ENCODE peak calls at places on chromosome 2, in four cellular contexts. Y is HepG2, K is K562, H is GM12878. M is an unnamed sample.

GRCh38 chr2:206083602-206084467 is 2.1 kb downstream of the INO80D start:
- DNase-seq in K (no peak), H (peak; percentile 27), Y (no peak), M (peak; percentile 82)

GRCh38 chr2:77977486-77978063 is 455.4 kb upstream of the LRRTM4 start:
- DNase-seq in K (no peak), Y (no peak), H (no peak), M (no peak)

GRCh38 chr2:154554046-154554445 is 144.4 kb upstream of the KCNJ3 start:
- DNase-seq in H (no peak), Y (no peak), K (no peak), M (no peak)

GRCh38 chr2:202278036-202278760 is 12.6 kb downstream of the NOP58 start:
- DNase-seq in H (no peak), Y (peak; percentile 29), K (no peak), M (no peak)

GRCh38 chr2:109423556-109424359 is 190.0 kb downstream of the SEPTIN10 start:
- DNase-seq in H (no peak), Y (no peak), K (no peak), M (peak; percentile 34)

GRCh38 chr2:8659092-8659734 is 22.6 kb upstream of the ID2 start:
- DNase-seq in H (no peak), K (no peak), Y (peak; percentile 69), M (no peak)

GRCh38 chr2:48205137-48205798 is 299.0 kb upstream of the FBXO11 start:
- DNase-seq in Y (peak; percentile 97), K (no peak), H (peak; percentile 48), M (no peak)

GRCh38 chr2:45180784-45181183 is 171.5 kb upstream of the SIX2 start:
- DNase-seq in Y (no peak), K (no peak), H (no peak), M (no peak)

GRCh38 chr2:106705877-106706276 is 180.1 kb downstream of the ST6GAL2 start:
- DNase-seq in H (no peak), Y (no peak), K (no peak), M (no peak)

GRCh38 chr2:165889761-165890242 is 63.8 kb downstream of the TTC21B start:
- DNase-seq in K (no peak), Y (no peak), H (no peak), M (no peak)

GRCh38 chr2:166090346-166090745 is 37.5 kb downstream of the SCN1A start:
- DNase-seq in H (no peak), Y (peak; percentile 21), K (no peak), M (no peak)

GRCh38 chr2:172288603-172289002 is 138.8 kb upstream of the ITGA6 start:
- DNase-seq in Y (no peak), H (no peak), K (no peak), M (no peak)

GRCh38 chr2:161415467-161416293 is 417 bp upstream of the TBR1 start:
- DNase-seq in Y (peak; percentile 10), H (no peak), K (no peak), M (no peak)

GRCh38 chr2:182831097-182831496 is 35.3 kb downstream of the FRZB start:
- DNase-seq in H (no peak), Y (no peak), K (no peak), M (no peak)

GRCh38 chr2:121826036-121826435 is 70.6 kb downstream of the TSN start:
- DNase-seq in Y (no peak), H (no peak), K (no peak), M (no peak)

GRCh38 chr2:72813841-72814240 is 12.0 kb downstream of the EXOC6B start:
- DNase-seq in K (no peak), H (no peak), Y (no peak), M (no peak)

GRCh38 chr2:29046321-29046720 is 28.0 kb downstream of the PCARE start:
- DNase-seq in Y (no peak), H (no peak), K (no peak), M (no peak)

GRCh38 chr2:182509231-182509630 is 82.4 kb upstream of the PDE1A start:
- DNase-seq in K (no peak), Y (no peak), H (no peak), M (no peak)

GRCh38 chr2:64035067-64035942 is 16.1 kb upstream of the VPS54 start:
- DNase-seq in H (no peak), K (no peak), Y (no peak), M (no peak)

GRCh38 chr2:8300216-8300615 is 381.6 kb upstream of the ID2 start:
- DNase-seq in K (no peak), Y (no peak), H (no peak), M (no peak)

GRCh38 chr2:185433824-185434223 is 304.8 kb upstream of the FSIP2 start:
- DNase-seq in Y (no peak), K (no peak), H (no peak), M (no peak)

GRCh38 chr2:187117483-187117882 is 268.5 kb upstream of the ZSWIM2 start:
- DNase-seq in Y (no peak), K (no peak), H (no peak), M (peak; percentile 15)

GRCh38 chr2:209577376-209578357 is 153.8 kb downstream of the MAP2 start:
- DNase-seq in Y (peak; percentile 10), H (no peak), K (no peak), M (no peak)

GRCh38 chr2:147430408-147430807 is 414.4 kb upstream of the ACVR2A start:
- DNase-seq in H (no peak), K (no peak), Y (peak; percentile 50), M (no peak)

GRCh38 chr2:84807063-84807485 is 73.8 kb downstream of the TRABD2A start:
- DNase-seq in K (no peak), Y (no peak), H (no peak), M (no peak)

GRCh38 chr2:199344012-199344411 is 113.7 kb downstream of the SATB2 start:
- DNase-seq in K (no peak), Y (no peak), H (no peak), M (no peak)

GRCh38 chr2:18404708-18405107 is 155.7 kb downstream of the RDH14 start:
- DNase-seq in K (peak; percentile 30), H (no peak), Y (peak; percentile 32), M (no peak)

GRCh38 chr2:2877427-2877826 is 500.2 kb downstream of the EIPR1 start:
- DNase-seq in K (no peak), H (no peak), Y (no peak), M (no peak)

GRCh38 chr2:211014376-211014775 is 458.0 kb downstream of the CPS1 start:
- DNase-seq in K (no peak), H (no peak), Y (peak; percentile 86), M (no peak)

DNA sequence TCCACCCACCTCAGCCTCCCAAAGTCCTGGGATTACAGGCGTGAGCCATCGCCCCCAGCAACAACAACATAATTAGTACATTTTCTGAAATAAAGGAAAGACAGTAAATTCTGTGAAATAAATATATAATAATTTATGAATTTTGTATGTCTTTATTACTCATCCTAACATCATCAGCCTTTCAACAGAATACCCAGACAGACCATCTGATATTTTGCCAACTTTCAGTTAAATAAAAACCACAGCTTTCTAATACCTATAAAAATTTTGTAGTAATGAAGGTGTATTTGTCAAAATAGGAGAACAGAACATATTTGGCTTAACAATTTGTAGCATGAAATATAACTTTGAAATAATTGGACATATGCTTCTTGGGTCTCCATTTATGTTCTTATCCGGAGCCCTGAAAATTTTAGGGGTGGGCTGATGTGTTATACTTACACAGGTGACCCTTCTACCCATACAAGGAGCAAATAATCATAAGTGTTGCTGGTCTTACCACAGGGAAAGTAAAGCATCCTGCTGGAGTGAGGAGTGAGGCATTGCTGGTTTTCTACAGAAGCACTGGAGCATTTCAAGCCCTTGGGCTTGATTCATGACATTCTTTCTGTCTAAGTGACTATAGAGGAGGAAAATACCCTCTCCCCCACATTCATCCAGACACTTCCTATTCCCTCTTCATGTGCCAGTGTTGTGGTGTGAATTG is 99.3 kb downstream of the SPOPL start:
- DNase-seq in Y (no peak), K (no peak), H (no peak), M (no peak)
- TF ChIP-seq CREM in Y (no peak), K (no peak), H (no peak), M (no peak)

GRCh38 chr2:108407864-108408729 is 30.3 kb downstream of the SULT1C4 start:
- DNase-seq in H (peak; percentile 37), Y (no peak), K (no peak), M (no peak)

GRCh38 chr2:108403494-108403893 is 25.7 kb downstream of the SULT1C4 start:
- DNase-seq in Y (no peak), K (no peak), H (no peak), M (peak; percentile 65)

GRCh38 chr2:108401800-108402199 is 24.0 kb downstream of the SULT1C4 start:
- DNase-seq in Y (no peak), H (no peak), K (peak; percentile 20), M (no peak)

GRCh38 chr2:108409768-108410167 is 32.0 kb downstream of the SULT1C4 start:
- DNase-seq in K (no peak), Y (no peak), H (no peak), M (no peak)

GRCh38 chr2:108404784-108405397 is 27.1 kb downstream of the SULT1C4 start:
- DNase-seq in H (no peak), Y (no peak), K (no peak), M (no peak)
- TF ChIP-seq ESRRA in H (no peak), Y (no peak), K (no peak), M (no peak)

GRCh38 chr2:74944987-74945782 is 13.3 kb upstream of the POLE4 start:
- DNase-seq in H (peak; percentile 72), Y (no peak), K (no peak), M (no peak)
- TF ChIP-seq CREM in H (peak; percentile 86), Y (no peak), K (no peak), M (no peak)

DNA sequence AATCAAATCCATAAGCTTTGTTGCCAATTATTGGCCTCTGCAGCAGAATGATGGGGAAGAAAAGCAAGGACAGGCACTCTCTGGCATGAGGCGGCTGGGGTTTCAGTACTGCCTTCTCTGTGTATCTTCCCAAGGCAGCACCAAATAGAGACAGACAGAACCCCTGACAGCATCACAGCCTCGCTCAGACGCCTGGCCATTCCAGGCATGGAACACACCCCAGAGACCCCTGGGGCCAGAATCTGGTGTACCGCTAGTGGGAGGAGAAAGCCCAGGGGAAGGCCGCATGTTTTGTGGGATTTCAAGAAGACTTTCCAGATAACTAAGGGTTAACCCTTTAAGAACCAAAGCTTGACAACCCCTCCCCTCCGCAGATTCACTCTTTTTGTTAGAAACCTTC is 282.1 kb downstream of the EN1 start:
- DNase-seq in H (no peak), K (no peak), Y (no peak), M (no peak)
- TF ChIP-seq ESRRA in H (no peak), K (no peak), Y (no peak), M (no peak)

GRCh38 chr2:230898016-230898415 is 27.0 kb downstream of the GPR55 start:
- DNase-seq in K (no peak), H (no peak), Y (no peak), M (no peak)
- TF ChIP-seq CREM in K (no peak), H (no peak), Y (no peak), M (no peak)

DNA sequence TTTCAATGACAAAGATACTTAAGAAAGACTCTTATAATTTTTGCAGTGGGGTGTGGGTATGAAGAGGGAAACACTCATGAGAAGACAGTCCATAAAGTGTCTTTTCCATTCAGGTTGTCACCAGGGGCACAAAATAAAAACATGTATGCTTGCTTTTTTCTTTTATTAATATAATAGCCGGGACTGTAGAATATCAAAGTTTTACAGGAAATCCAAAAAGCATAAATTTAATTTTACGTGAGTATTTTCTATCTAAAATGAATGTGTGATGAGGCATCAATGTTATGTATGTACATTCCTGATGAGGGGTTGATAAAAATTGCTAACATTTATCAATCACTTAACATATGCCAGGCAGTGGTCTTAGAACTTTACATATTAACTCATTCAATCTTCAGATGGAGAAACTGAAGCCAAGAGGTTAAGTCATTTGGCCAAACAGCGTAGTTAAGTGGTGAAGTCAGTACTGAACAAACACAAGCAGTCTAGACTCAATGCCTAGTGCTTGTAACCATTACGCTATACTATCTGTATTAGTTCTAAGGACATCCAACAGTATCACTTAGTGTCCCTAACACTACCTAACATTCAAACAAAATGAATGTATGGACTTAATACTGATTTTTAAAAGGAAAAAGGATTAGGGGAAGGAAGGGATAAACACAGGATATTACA is 10.7 kb downstream of the CCT4 start:
- DNase-seq in K (no peak), Y (no peak), H (no peak), M (no peak)
- TF ChIP-seq ESRRA in K (no peak), Y (no peak), H (no peak), M (no peak)

M was measured in WTC11.